ENCODE peak calls at places on chromosomes 2 and 18, in seven cellular contexts. Y is PC-9, P is MM.1S, N is Peyer's patch, R is fibroblast of lung, B is prostate gland, W is breast epithelium. Z is an unnamed sample.

GRCh38 chr2:168801456-168801855 is 981 bp upstream of the NOSTRIN start:
- DNase-seq in P (no peak), Y (no peak), B (no peak), W (no peak), R (no peak), N (no peak), Z (no peak)

GRCh38 chr2:9252002-9252357 is 45.4 kb downstream of the ASAP2 start:
- DNase-seq in W (no peak), P (no peak), R (no peak), Y (peak), B (no peak), N (no peak), Z (no peak)

GRCh38 chr18:67600181-67600631 is 83.7 kb upstream of the DSEL start:
- DNase-seq in R (peak), W (no peak), Y (peak), P (no peak), B (no peak), N (no peak), Z (peak)

GRCh38 chr18:75406491-75407445 is 20.7 kb downstream of the SMIM21 start:
- DNase-seq in R (peak), P (no peak), W (no peak), B (no peak), Y (no peak), N (no peak), Z (peak)

GRCh38 chr18:57660961-57661360 is 39.3 kb upstream of the NARS1 start:
- DNase-seq in B (no peak), P (no peak), Y (no peak), N (no peak), R (peak), W (no peak), Z (peak)

GRCh38 chr2:127859712-127860085 is 1.7 kb upstream of the POLR2D start:
- DNase-seq in Y (peak), R (no peak), N (peak), W (peak), B (peak), P (peak), Z (no peak)

GRCh38 chr18:22378672-22379282 is 38.9 kb downstream of the CTAGE1 start:
- DNase-seq in W (no peak), P (no peak), B (no peak), N (peak), R (peak), Y (no peak), Z (peak)

GRCh38 chr2:31256611-31257382 is 22.8 kb downstream of the EHD3 start:
- DNase-seq in Y (no peak), W (no peak), B (no peak), P (peak), N (no peak), R (no peak), Z (no peak)

GRCh38 chr18:8703181-8703638 is 2.1 kb upstream of the MTCL1 start:
- DNase-seq in B (no peak), N (no peak), P (no peak), Y (no peak), W (no peak), R (no peak), Z (no peak)

GRCh38 chr2:18749912-18750526 is 160.7 kb upstream of the NT5C1B start:
- DNase-seq in R (peak), P (peak), Y (peak), B (peak), W (peak), N (no peak), Z (peak)

GRCh38 chr2:167271941-167272340 is 383.7 kb downstream of the XIRP2 start:
- DNase-seq in R (peak), P (no peak), W (peak), N (no peak), B (no peak), Y (no peak), Z (peak)

GRCh38 chr2:67259581-67260347 is 137.4 kb upstream of the ETAA1 start:
- DNase-seq in N (no peak), R (peak), Y (peak), W (no peak), B (no peak), P (no peak), Z (peak)

GRCh38 chr2:231270221-231271114 is 72.0 kb downstream of the ARMC9 start:
- DNase-seq in R (no peak), B (no peak), Y (no peak), P (no peak), W (no peak), N (no peak), Z (no peak)

GRCh38 chr2:239479471-239479870 is 78.7 kb upstream of the HDAC4 start:
- DNase-seq in Y (no peak), N (no peak), P (no peak), B (no peak), R (no peak), W (no peak), Z (no peak)

GRCh38 chr18:50982086-50982801 is 14.4 kb downstream of the ELAC1 start:
- DNase-seq in P (no peak), B (peak), W (no peak), Y (no peak), R (no peak), N (no peak), Z (no peak)

GRCh38 chr2:106990307-106990706 is 104.3 kb upstream of the ST6GAL2 start:
- DNase-seq in N (no peak), B (no peak), R (peak), P (no peak), Y (no peak), W (no peak), Z (peak)

GRCh38 chr2:191696001-191696400 is 18.1 kb downstream of the NABP1 start:
- DNase-seq in P (peak), R (peak), Y (no peak), B (no peak), N (no peak), W (no peak), Z (peak)

GRCh38 chr2:57080035-57080434 is 896.2 kb downstream of the CCDC85A start:
- DNase-seq in Y (no peak), P (no peak), R (peak), N (no peak), B (no peak), W (no peak), Z (no peak)

GRCh38 chr2:58497189-58497588 is 256.1 kb upstream of the FANCL start:
- DNase-seq in B (no peak), W (no peak), N (no peak), Y (no peak), P (no peak), R (peak), Z (no peak)

GRCh38 chr18:74529811-74530583 is 4.3 kb upstream of the CNDP1 start:
- DNase-seq in Y (no peak), N (peak), R (no peak), W (no peak), P (no peak), B (no peak), Z (no peak)

GRCh38 chr18:43855376-43855775 is 578.1 kb upstream of the SYT4 start:
- DNase-seq in N (no peak), P (no peak), W (no peak), R (no peak), B (no peak), Y (no peak), Z (no peak)

GRCh38 chr18:1149709-1150108 is 245.0 kb downstream of the ADCYAP1 start:
- DNase-seq in Y (no peak), R (no peak), P (no peak), N (no peak), B (no peak), W (no peak), Z (no peak)

GRCh38 chr2:58291726-58292430 is 50.8 kb upstream of the FANCL start:
- DNase-seq in N (no peak), P (no peak), R (no peak), Y (no peak), W (no peak), B (no peak), Z (no peak)

GRCh38 chr2:96065381-96065930 is 30.7 kb upstream of the GPAT2 start:
- DNase-seq in N (peak), P (no peak), R (no peak), B (no peak), W (no peak), Y (no peak), Z (no peak)

GRCh38 chr2:45578056-45578843 is 32.8 kb downstream of the SRBD1 start:
- DNase-seq in B (no peak), P (peak), Y (no peak), R (peak), W (no peak), N (no peak), Z (peak)

GRCh38 chr2:204977914-204978313 is 432.6 kb downstream of the PARD3B start:
- DNase-seq in B (no peak), Y (no peak), R (no peak), P (no peak), N (no peak), W (no peak), Z (no peak)

GRCh38 chr2:214591359-214591758 is 180.5 kb downstream of the VWC2L start:
- DNase-seq in P (no peak), R (no peak), Y (no peak), B (no peak), W (no peak), N (no peak), Z (peak)

DNA sequence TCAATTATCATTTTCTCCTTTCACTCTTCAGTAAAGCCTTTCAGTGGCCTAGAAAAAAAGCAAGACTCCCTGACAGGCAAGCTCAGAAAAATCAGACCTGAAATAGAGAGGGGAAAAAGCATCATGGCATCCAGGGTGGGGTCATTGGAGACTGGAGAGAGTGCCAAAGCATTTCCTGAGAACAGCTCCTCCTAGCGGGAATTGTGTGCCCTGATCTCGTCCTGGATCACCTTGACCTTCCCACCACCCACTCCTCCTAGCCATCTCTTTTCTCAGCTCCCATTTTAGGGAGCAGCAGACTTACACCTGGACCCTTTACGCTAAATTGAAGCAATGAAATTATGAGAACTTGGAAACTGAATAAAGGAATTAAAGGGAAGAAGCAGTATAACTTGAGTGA is 176.6 kb downstream of the VWC2L start:
- DNase-seq in W (no peak), B (no peak), Y (no peak), R (no peak), P (no peak), N (no peak), Z (no peak)
- TF ChIP-seq CTCF in W (no peak), B (no peak), Y (peak), R (peak), P (peak), N (no peak), Z (peak)

GRCh38 chr2:26685943-26686839 is 6.3 kb upstream of the KCNK3 start:
- DNase-seq in Y (no peak), P (no peak), B (peak), N (no peak), R (no peak), W (no peak), Z (no peak)
- H3K4me3 ChIP-seq in Y (no peak), P (no peak), B (no peak), N (no peak), R (no peak), W (no peak), Z (no peak)

GRCh38 chr2:108535380-108535677 is 1.1 kb downstream of the LIMS1 start:
- DNase-seq in W (no peak), N (no peak), R (peak), Y (no peak), P (no peak), B (no peak), Z (no peak)
- H3K27ac ChIP-seq in W (peak), N (peak), R (peak), Y (peak), P (peak), B (peak), Z (peak)

DNA sequence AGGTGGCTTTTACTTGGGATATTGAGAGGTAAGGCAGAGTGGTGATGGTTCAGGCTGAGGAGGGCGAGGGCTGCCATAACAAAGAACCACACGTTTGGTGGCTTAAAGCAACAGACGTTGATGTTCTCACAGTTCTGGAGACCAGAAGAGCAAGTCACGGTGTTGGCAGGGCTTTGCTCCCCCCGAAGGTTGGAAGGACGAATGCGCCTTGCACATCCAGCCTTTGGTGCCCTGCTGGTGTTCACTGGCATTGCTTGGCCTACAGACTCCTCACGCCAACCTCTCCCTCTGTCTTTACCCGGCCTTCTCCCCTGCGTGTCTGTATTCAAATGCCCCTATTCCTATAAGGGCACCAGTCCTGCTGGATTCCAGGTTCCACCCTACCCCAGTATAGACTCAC is 125.4 kb downstream of the TPO start:
- DNase-seq in B (no peak), R (peak), P (no peak), Y (no peak), W (no peak), N (no peak), Z (peak)
- TF ChIP-seq CTCF in B (no peak), R (peak), P (no peak), Y (no peak), W (no peak), N (no peak), Z (peak)

GRCh38 chr2:83596592-83597339 is 862.3 kb downstream of the SUCLG1 start:
- DNase-seq in N (no peak), B (no peak), R (no peak), Y (no peak), P (no peak), W (no peak), Z (no peak)

GRCh38 chr2:83594841-83595720 is 864.0 kb downstream of the SUCLG1 start:
- DNase-seq in R (peak), P (no peak), N (no peak), B (no peak), Y (no peak), W (no peak), Z (no peak)

DNA sequence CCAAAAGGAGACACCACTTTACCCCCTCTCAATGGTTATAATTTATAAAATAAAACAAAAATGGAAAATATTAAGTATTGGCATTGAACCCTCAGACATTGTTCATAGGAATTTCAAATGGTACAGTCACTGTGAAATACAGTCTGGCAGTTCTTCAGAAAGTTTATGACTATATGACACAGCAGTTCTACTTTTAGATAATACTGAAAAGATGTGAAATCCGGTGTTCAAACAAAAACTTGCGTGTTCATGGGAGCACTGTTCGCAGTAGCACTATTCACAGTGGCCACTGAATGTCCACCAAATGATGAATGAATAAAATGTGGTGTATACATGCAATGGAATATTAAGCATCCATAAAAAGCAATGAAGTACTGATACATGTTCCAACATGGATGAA is 864.8 kb downstream of the SUCLG1 start:
- DNase-seq in B (no peak), Y (no peak), R (no peak), P (no peak), W (no peak), N (no peak), Z (no peak)
- H3K4me3 ChIP-seq in B (no peak), Y (no peak), R (no peak), P (no peak), W (no peak), N (no peak), Z (no peak)

GRCh38 chr2:189261431-189261841 is 81.9 kb upstream of the COL5A2 start:
- DNase-seq in W (no peak), P (no peak), R (peak), Y (no peak), B (no peak), N (no peak), Z (peak)
- H3K27ac ChIP-seq in W (no peak), P (no peak), R (peak), Y (no peak), B (no peak), N (no peak), Z (peak)

GRCh38 chr2:15591692-15592463 is at the start of gene DDX1:
- DNase-seq in B (peak), Y (peak), W (peak), P (peak), R (peak), N (peak), Z (peak)
- TF ChIP-seq CTCF in B (peak), Y (no peak), W (no peak), P (no peak), R (no peak), N (no peak), Z (no peak)

GRCh38 chr2:222939208-222939846 is 78.5 kb downstream of the ACSL3 start:
- DNase-seq in N (no peak), B (peak), W (no peak), P (peak), Y (peak), R (peak), Z (peak)

GRCh38 chr2:222942556-222942955 is 81.7 kb downstream of the ACSL3 start:
- DNase-seq in B (no peak), N (no peak), W (no peak), P (no peak), Y (no peak), R (no peak), Z (no peak)

GRCh38 chr2:222941510-222942032 is 80.7 kb downstream of the ACSL3 start:
- DNase-seq in P (no peak), R (peak), Y (no peak), W (no peak), N (no peak), B (no peak), Z (no peak)

GRCh38 chr2:222938327-222938726 is 77.5 kb downstream of the ACSL3 start:
- DNase-seq in W (no peak), R (no peak), Y (no peak), N (no peak), P (no peak), B (no peak), Z (no peak)

DNA sequence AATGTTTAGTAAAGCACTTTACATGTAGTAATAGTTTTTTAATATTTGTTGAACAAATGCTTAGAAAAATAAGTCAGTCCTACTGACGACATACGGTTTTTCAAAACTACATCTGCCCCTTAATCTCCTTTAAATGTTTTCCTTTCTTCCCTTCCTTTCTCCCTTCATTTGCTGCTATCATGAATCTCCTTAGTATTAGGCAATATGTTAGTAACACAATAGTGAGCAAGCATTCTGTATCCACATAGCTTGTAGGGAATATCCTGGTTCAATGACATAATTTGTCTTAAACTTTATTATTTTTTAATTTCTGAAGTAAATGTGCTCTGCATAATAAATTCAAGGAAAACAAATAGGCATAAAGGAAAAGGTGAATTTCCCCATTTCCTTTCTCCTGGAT is 79.1 kb downstream of the ACSL3 start:
- DNase-seq in N (no peak), R (no peak), Y (no peak), W (no peak), P (no peak), B (no peak), Z (no peak)
- H3K4me3 ChIP-seq in N (no peak), R (no peak), Y (no peak), W (no peak), P (no peak), B (no peak), Z (no peak)

Z was measured in brain microvascular endothelial cell.